ENCODE peak calls at places on chromosomes 16 and 17, in nine cellular contexts. H is GM23248, A is neural progenitor cell, U is HCT116, J is SK-N-SH, Y is OCI-LY7, G is GM23338, X is hepatocyte, L is PC-3. T is an unnamed sample.

GRCh38 chr16:55492756-55493380 is 13.9 kb downstream of the MMP2 start:
- DNase-seq in J (no peak), H (no peak), G (no peak), U (no peak), X (no peak), L (no peak), A (no peak), Y (no peak), T (no peak)

GRCh38 chr17:49278076-49278475 is 47.5 kb upstream of the PHOSPHO1 start:
- DNase-seq in X (no peak), A (no peak), Y (no peak), J (no peak), G (no peak), L (no peak), U (no peak), H (no peak), T (no peak)

GRCh38 chr17:55161935-55162555 is 102.7 kb upstream of the HLF start:
- DNase-seq in J (no peak), L (peak; percentile 99), X (no peak), Y (no peak), U (peak; percentile 94), H (peak; percentile 89), A (no peak), G (no peak), T (no peak)

GRCh38 chr17:74244128-74244527 is 29.9 kb upstream of the DNAI2 start:
- DNase-seq in J (no peak), U (no peak), X (no peak), L (no peak), Y (no peak), A (no peak), H (no peak), G (no peak), T (no peak)

GRCh38 chr16:70416748-70417616 is 21.9 kb downstream of the ST3GAL2 start:
- DNase-seq in G (no peak), J (no peak), Y (peak; percentile 73), X (peak; percentile 53), U (no peak), A (no peak), H (no peak), L (no peak), T (peak; percentile 80)

GRCh38 chr17:41773190-41773588 is 13.3 kb downstream of the JUP start:
- DNase-seq in L (peak; percentile 92), X (peak; percentile 93), J (peak; percentile 71), Y (no peak), U (peak; percentile 79), H (peak; percentile 81), G (peak; percentile 67), A (peak; percentile 57), T (no peak)

GRCh38 chr17:75240394-75241142 is 20.8 kb downstream of the GGA3 start:
- DNase-seq in A (peak; percentile 88), J (peak; percentile 83), U (peak; percentile 35), Y (peak; percentile 72), X (peak; percentile 50), L (peak; percentile 47), H (peak; percentile 69), G (peak; percentile 90), T (peak; percentile 18)

GRCh38 chr17:70168979-70169706 is at the start of gene KCNJ2:
- DNase-seq in H (peak; percentile 87), X (peak; percentile 94), L (peak; percentile 94), G (peak; percentile 91), J (peak; percentile 97), A (peak; percentile 95), U (no peak), Y (peak; percentile 87), T (peak; percentile 85)

GRCh38 chr17:57735707-57736106 is 9.4 kb downstream of the CCDC182 start:
- DNase-seq in L (peak; percentile 51), U (peak; percentile 36), A (peak; percentile 55), G (peak; percentile 75), X (no peak), Y (peak; percentile 64), J (peak; percentile 60), H (no peak), T (peak; percentile 25)

GRCh38 chr17:36947922-36948716 is 635 bp upstream of the AATF start:
- DNase-seq in A (no peak), J (no peak), L (no peak), X (no peak), H (no peak), Y (peak; percentile 14), G (peak; percentile 63), U (no peak), T (no peak)

GRCh38 chr16:85616608-85617311 is 3.6 kb downstream of the GSE1 start:
- DNase-seq in J (peak; percentile 45), G (no peak), Y (peak; percentile 36), L (no peak), H (no peak), X (no peak), U (no peak), A (no peak), T (no peak)

GRCh38 chr16:20382202-20382948 is 22.2 kb downstream of the PDILT start:
- DNase-seq in J (no peak), G (no peak), U (no peak), A (no peak), H (no peak), X (no peak), L (no peak), Y (no peak), T (no peak)

GRCh38 chr16:20380782-20381181 is 23.8 kb downstream of the PDILT start:
- DNase-seq in Y (no peak), H (no peak), X (peak; percentile 53), U (no peak), J (no peak), G (no peak), A (no peak), L (no peak), T (no peak)

GRCh38 chr16:20387978-20388377 is 16.6 kb downstream of the PDILT start:
- DNase-seq in A (no peak), L (no peak), H (no peak), G (no peak), U (no peak), Y (no peak), J (no peak), X (no peak), T (no peak)

GRCh38 chr16:20385844-20386832 is 18.4 kb downstream of the PDILT start:
- DNase-seq in L (peak; percentile 66), J (peak; percentile 61), H (peak; percentile 52), G (peak; percentile 81), A (peak; percentile 69), X (peak; percentile 78), U (peak; percentile 35), Y (peak; percentile 58), T (peak; percentile 42)

GRCh38 chr16:20383106-20384029 is 21.2 kb downstream of the PDILT start:
- DNase-seq in X (peak; percentile 89), L (peak; percentile 74), H (peak; percentile 72), U (peak; percentile 71), A (peak; percentile 86), G (peak; percentile 92), J (peak; percentile 65), Y (peak; percentile 63), T (peak; percentile 59)
- TF ChIP-seq EZH2phosphoT487 in X (no peak), L (no peak), H (no peak), U (no peak), A (no peak), G (no peak), J (no peak), Y (no peak), T (no peak)

DNA sequence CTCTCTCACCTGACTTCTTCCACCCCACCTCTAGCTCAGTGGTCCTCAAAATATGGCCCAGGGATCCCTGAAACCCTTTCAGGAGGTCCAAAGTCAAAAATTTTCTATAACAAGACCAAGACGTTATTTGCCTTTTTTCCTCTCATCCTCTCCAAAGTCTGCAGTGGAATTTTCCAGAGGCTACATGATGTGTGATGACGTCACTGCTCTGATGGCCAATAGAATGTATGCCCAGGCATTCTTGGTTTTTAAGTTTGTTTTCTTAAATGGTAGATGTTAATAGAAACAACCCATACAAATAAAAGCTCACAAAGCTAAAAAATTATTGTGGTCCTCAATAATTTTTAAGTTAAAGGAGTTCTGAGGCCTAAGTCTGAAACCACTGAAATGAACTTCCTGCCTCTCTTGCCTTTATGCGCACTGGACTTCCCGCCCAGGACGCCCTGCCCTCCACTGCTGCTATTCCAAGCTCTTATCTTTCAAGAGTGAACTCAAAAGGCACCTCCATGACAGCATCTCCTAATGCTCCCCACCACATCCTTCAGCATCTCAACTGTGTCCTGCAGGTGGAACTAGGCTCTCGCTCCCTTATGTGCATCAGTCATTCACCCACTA is 13.5 kb downstream of the UBE2O start:
- DNase-seq in X (no peak), A (no peak), Y (peak; percentile 31), G (no peak), U (no peak), L (no peak), H (no peak), J (no peak), T (no peak)
- H3K27ac ChIP-seq in X (no peak overlapping the region), A (no peak overlapping the region), Y (peak overlapping the region; percentile 34), G (peak overlapping the region; percentile 69), U (no peak overlapping the region), L (peak overlapping the region; percentile 55), H (no peak overlapping the region), J (no peak overlapping the region), T (no peak overlapping the region)

GRCh38 chr17:31272803-31273202 is 24.2 kb downstream of the OMG start:
- DNase-seq in A (no peak), H (no peak), U (no peak), J (no peak), X (no peak), Y (no peak), G (no peak), L (no peak), T (no peak)

GRCh38 chr17:31274252-31274651 is 22.8 kb downstream of the OMG start:
- DNase-seq in U (no peak), A (no peak), G (no peak), H (peak; percentile 80), Y (no peak), X (peak; percentile 4), J (no peak), L (peak; percentile 23), T (no peak)

GRCh38 chr17:31273511-31273910 is 23.5 kb downstream of the OMG start:
- DNase-seq in U (no peak), L (no peak), X (no peak), G (no peak), Y (no peak), A (no peak), H (no peak), J (no peak), T (no peak)

GRCh38 chr17:31272236-31272635 is 24.8 kb downstream of the OMG start:
- DNase-seq in X (no peak), J (no peak), U (no peak), Y (no peak), A (no peak), G (no peak), L (no peak), H (no peak), T (no peak)

DNA sequence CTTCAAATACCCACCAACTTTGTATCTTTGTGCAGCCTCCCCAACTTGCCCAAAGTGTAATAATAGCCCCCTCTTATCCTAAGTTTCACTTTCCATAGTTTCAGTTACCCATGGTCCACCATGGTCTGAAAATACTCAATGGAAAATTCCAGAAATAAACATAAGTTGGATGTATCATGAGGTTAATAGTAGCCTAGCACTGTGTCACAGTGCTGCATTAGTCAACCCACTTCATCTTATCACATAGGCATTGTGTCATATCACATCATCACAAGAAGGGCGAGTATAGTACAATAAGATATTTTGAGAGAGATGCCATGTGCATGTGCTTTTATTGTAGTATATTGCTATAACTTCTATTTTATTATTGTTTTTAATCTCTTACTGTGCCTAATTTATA is 21.9 kb downstream of the OMG start:
- DNase-seq in J (no peak), X (no peak), G (no peak), U (no peak), L (no peak), Y (no peak), A (no peak), H (peak; percentile 22), T (no peak)
- TF ChIP-seq EZH2phosphoT487 in J (no peak), X (no peak), G (no peak), U (no peak), L (no peak), Y (no peak), A (no peak), H (no peak), T (no peak)

GRCh38 chr17:82232876-82233785 is 4.3 kb downstream of the SLC16A3 start:
- DNase-seq in G (no peak), A (no peak), L (no peak), U (no peak), H (no peak), Y (no peak), X (no peak), J (no peak), T (no peak)
- H3K27ac ChIP-seq in G (no peak overlapping the region), A (no peak overlapping the region), L (no peak overlapping the region), U (peak overlapping the region; percentile 32), H (no peak overlapping the region), Y (no peak overlapping the region), X (no peak overlapping the region), J (no peak overlapping the region), T (no peak overlapping the region)